ENCODE peak calls at places on chromosomes 6 and 20, in seven cellular contexts. G, C, Q, E, I, K and Z are unnamed samples. For H3K4me1, the result is how much of the 10 kb centered on the place peaks cover.

GRCh38 chr6:132598473-132598872 is 8.9 kb upstream of the TAAR5 start:
- DNase-seq in G (no peak), C (no peak), Q (peak), E (peak), I (no peak), K (no peak), Z (no peak)

GRCh38 chr6:44058617-44059358 is 68.5 kb downstream of the MRPL14 start:
- DNase-seq in G (peak), C (no peak), Q (peak), E (peak), I (peak), K (peak), Z (peak)

GRCh38 chr6:142886431-142887170 is 58.4 kb downstream of the HIVEP2 start:
- DNase-seq in G (no peak), C (no peak), Q (no peak), E (peak), I (peak), K (no peak), Z (no peak)

GRCh38 chr6:126640356-126640755 is 300.4 kb downstream of the CENPW start:
- DNase-seq in G (no peak), C (no peak), Q (no peak), E (no peak), I (no peak), K (no peak), Z (no peak)

GRCh38 chr20:1920252-1920651 is 25.0 kb downstream of the SIRPA start:
- DNase-seq in G (no peak), C (no peak), Q (no peak), E (peak), I (no peak), K (no peak), Z (no peak)

GRCh38 chr6:45467853-45468252 is 90.1 kb upstream of the SUPT3H start:
- DNase-seq in G (no peak), C (no peak), Q (no peak), E (no peak), I (no peak), K (no peak), Z (no peak)

GRCh38 chr20:21118782-21119181 is 7.1 kb upstream of the KIZ start:
- DNase-seq in G (no peak), C (no peak), Q (no peak), E (no peak), I (no peak), K (no peak), Z (no peak)

GRCh38 chr6:26157838-26158580 is 70.8 kb downstream of the HFE start:
- DNase-seq in G (peak), C (peak), Q (peak), E (peak), I (no peak), K (peak), Z (no peak)

GRCh38 chr20:17344775-17345174 is 117.9 kb downstream of the PCSK2 start:
- DNase-seq in G (no peak), C (no peak), Q (no peak), E (no peak), I (no peak), K (no peak), Z (no peak)

GRCh38 chr6:119240257-119241123 is 109.1 kb downstream of the MAN1A1 start:
- DNase-seq in G (no peak), C (no peak), Q (no peak), E (no peak), I (peak), K (no peak), Z (no peak)

GRCh38 chr6:5645275-5645674 is 361.4 kb downstream of the NRN1 start:
- DNase-seq in G (no peak), C (no peak), Q (no peak), E (no peak), I (no peak), K (no peak), Z (no peak)

GRCh38 chr6:40532349-40533028 is 54.7 kb downstream of the LRFN2 start:
- DNase-seq in G (no peak), C (no peak), Q (no peak), E (no peak), I (no peak), K (no peak), Z (no peak)

GRCh38 chr20:45206746-45207145 is at the start of gene SEMG1:
- DNase-seq in G (no peak), C (no peak), Q (no peak), E (no peak), I (no peak), K (no peak), Z (no peak)

GRCh38 chr6:44699082-44699481 is 311.6 kb downstream of the CDC5L start:
- DNase-seq in G (no peak), C (no peak), Q (no peak), E (no peak), I (no peak), K (no peak), Z (no peak)

GRCh38 chr6:148328876-148329567 is 13.6 kb upstream of the SASH1 start:
- DNase-seq in G (no peak), C (no peak), Q (no peak), E (peak), I (no peak), K (no peak), Z (no peak)

GRCh38 chr6:41917528-41917927 is 3.4 kb downstream of the MED20 start:
- DNase-seq in G (no peak), C (no peak), Q (peak), E (no peak), I (peak), K (no peak), Z (no peak)

GRCh38 chr20:5918856-5919633 is 31.3 kb downstream of the TRMT6 start:
- DNase-seq in G (no peak), C (no peak), Q (no peak), E (peak), I (peak), K (no peak), Z (no peak)

GRCh38 chr6:40325041-40325440 is 262.1 kb downstream of the LRFN2 start:
- DNase-seq in G (no peak), C (no peak), Q (no peak), E (no peak), I (no peak), K (no peak), Z (no peak)

GRCh38 chr6:111107589-111107988 is 20.3 kb downstream of the SLC16A10 start:
- DNase-seq in G (no peak), C (no peak), Q (no peak), E (peak), I (no peak), K (no peak), Z (no peak)

GRCh38 chr20:23937303-23938117 is 51.1 kb downstream of the GGTLC1 start:
- DNase-seq in G (peak), C (no peak), Q (peak), E (peak), I (peak), K (peak), Z (no peak)

GRCh38 chr6:19320066-19320465 is 517.1 kb upstream of the ID4 start:
- DNase-seq in G (no peak), C (no peak), Q (no peak), E (no peak), I (no peak), K (no peak), Z (no peak)

GRCh38 chr6:19325335-19325789 is 511.8 kb upstream of the ID4 start:
- DNase-seq in G (no peak), C (no peak), Q (no peak), E (no peak), I (no peak), K (no peak), Z (no peak)

GRCh38 chr6:19327246-19327645 is 509.9 kb upstream of the ID4 start:
- DNase-seq in G (no peak), C (no peak), Q (no peak), E (no peak), I (peak), K (no peak), Z (no peak)

GRCh38 chr6:19319005-19319404 is 518.2 kb upstream of the ID4 start:
- DNase-seq in G (no peak), C (no peak), Q (no peak), E (no peak), I (no peak), K (no peak), Z (no peak)

GRCh38 chr6:19322691-19323470 is 514.3 kb upstream of the ID4 start:
- DNase-seq in G (no peak), C (no peak), Q (no peak), E (no peak), I (no peak), K (no peak), Z (no peak)
- TF ChIP-seq CTCF in G (no peak), C (no peak), Q (peak), E (no peak), I (peak), K (no peak), Z (no peak)

GRCh38 chr20:58903636-58904035 is 51.1 kb downstream of the GNAS start:
- DNase-seq in G (no peak), C (no peak), Q (no peak), E (no peak), I (no peak), K (no peak), Z (no peak)

GRCh38 chr20:58906111-58906510 is 53.6 kb downstream of the GNAS start:
- DNase-seq in G (no peak), C (no peak), Q (no peak), E (no peak), I (no peak), K (no peak), Z (no peak)

GRCh38 chr20:58906894-58907293 is 54.4 kb downstream of the GNAS start:
- DNase-seq in G (no peak), C (no peak), Q (no peak), E (no peak), I (peak), K (no peak), Z (no peak)

GRCh38 chr20:58907481-58908137 is 55.1 kb downstream of the GNAS start:
- DNase-seq in G (peak), C (peak), Q (no peak), E (peak), I (peak), K (peak), Z (peak)

DNA sequence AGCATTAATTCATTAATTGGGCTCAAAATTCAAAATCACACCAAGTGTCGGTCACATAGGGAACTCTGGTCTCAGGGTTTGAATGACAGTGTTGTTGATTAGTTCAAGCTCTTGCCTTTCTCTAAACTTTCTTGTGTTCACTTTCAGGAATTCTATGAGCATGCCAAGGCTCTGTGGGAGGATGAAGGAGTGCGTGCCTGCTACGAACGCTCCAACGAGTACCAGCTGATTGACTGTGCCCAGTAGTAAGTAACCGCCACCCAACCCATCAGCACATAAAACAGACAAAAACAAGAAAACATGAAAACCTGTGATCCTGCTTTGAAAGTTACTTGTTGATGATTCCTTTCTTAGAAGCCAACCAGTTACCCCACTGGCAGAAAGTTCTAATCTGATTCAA is 52.7 kb downstream of the GNAS start:
- DNase-seq in G (no peak), C (no peak), Q (no peak), E (no peak), I (no peak), K (no peak), Z (no peak)
- H3K4me1 ChIP-seq in G (half or more), C (under half), Q (under half), E (under half), I (under half), K (half or more), Z (half or more)

DNA sequence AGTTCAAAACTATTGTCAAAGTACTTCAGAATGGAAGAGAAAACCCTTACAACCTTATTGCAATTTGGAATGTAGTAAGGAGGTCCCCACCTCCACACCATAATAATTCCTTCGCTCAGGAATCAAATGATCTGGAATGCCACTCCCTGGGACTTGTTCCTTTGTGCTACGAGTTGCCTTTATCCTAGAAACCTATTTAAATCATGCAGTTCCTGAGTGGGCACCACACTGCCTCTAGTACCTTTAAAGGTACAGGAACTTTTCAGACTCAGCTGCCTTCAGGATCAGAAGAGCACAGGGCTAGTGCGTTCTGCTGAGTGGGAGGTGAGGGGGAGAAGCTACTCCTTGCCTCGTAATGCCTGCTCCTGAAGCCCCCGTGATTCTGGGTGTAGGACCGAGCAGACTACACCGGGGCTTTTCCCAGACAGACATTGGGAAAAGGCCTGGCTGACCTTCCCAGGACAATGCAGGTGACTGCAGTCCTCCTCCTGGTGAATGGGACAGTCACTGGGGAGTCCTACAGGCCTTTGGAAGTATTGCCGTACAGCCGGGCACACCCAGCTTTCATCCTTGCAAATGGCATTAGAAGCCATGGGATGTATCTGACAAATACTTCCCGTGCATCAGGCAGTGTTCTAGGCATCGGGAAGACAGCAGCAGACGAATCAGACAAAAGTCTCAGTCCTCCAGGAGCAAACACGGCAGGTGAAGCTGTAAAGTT is 11.8 kb upstream of the TUBB2B start:
- DNase-seq in G (no peak), C (no peak), Q (peak), E (no peak), I (no peak), K (no peak), Z (no peak)
- TF ChIP-seq CTCF in G (no peak), C (no peak), Q (peak), E (peak), I (peak), K (no peak), Z (no peak)

GRCh38 chr6:169902070-169902469 is 150.6 kb downstream of the ERMARD start:
- DNase-seq in G (no peak), C (no peak), Q (no peak), E (no peak), I (no peak), K (no peak), Z (no peak)
- H3K4me1 ChIP-seq in G (under half), C (under half), Q (under half), E (under half), I (under half), K (under half), Z (under half)

GRCh38 chr20:63518351-63518861 is 2.2 kb upstream of the PPDPF start:
- DNase-seq in G (peak), C (no peak), Q (no peak), E (no peak), I (no peak), K (no peak), Z (no peak)
- TF ChIP-seq CTCF in G (no peak), C (no peak), Q (no peak), E (peak), I (no peak), K (no peak), Z (no peak)

GRCh38 chr6:35719830-35720733 is 16.8 kb upstream of the ARMC12 start:
- DNase-seq in G (peak), C (peak), Q (no peak), E (no peak), I (no peak), K (peak), Z (no peak)
- H3K4me1 ChIP-seq in G (half or more), C (under half), Q (under half), E (half or more), I (under half), K (half or more), Z (half or more)

DNA sequence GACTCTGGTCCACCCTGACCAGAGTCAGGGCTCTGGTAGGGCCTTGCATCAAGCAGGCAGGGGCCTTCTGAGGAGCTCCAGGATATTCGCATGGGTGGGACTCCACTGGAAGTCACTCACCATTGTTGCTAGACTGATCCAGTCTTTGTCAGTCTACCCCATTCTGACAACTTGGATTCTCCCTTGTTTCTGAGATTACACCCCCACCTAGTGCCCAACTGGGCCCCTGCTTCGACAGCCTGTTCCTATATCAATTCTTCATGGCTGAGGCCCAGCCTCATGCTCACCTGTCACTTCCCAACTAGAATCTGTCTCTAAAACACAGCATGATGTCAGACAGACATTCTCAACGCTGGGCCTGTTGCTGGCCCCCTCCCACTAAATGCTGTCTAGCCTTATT is 5.2 kb downstream of the SLC35D3 start:
- DNase-seq in G (no peak), C (no peak), Q (peak), E (peak), I (no peak), K (no peak), Z (no peak)
- TF ChIP-seq CTCF in G (peak), C (no peak), Q (peak), E (peak), I (peak), K (peak), Z (no peak)

GRCh38 chr6:82818727-82819126 is 246.9 kb downstream of the UBE3D start:
- DNase-seq in G (no peak), C (no peak), Q (no peak), E (no peak), I (peak), K (no peak), Z (no peak)
- H3K4me1 ChIP-seq in G (under half), C (under half), Q (under half), E (under half), I (under half), K (under half), Z (under half)